ENCODE peak calls at places on chromosomes 7 and 10, in nine cellular contexts. H is activated T-cell treated with anti-CD3 and anti-CD28 coated beads for 24 hours; O is effector memory CD8-positive, alpha-beta T cell; R is stimulated activated CD4-positive, alpha-beta T cell treated with anti-CD3 and anti-CD28 coated beads, Interleukin-15, amount 100 ng/mL, for 24 hours; C is fibroblast of mammary gland; K is stimulated activated naive CD8-positive, alpha-beta T cell treated with anti-CD3 and anti-CD28 coated beads, Interleukin-15, Interleukin-2, amounts not matched to agents 100 U/mL and 50 U/mL, for 24 hours; U is stimulated activated CD8-positive, alpha-beta memory T cell treated with anti-CD3 and anti-CD28 coated beads, Interleukin-15, amount 100 ng/mL, for 1 hour; Y is hippocampal formation; B is stimulated activated effector memory CD8-positive, alpha-beta T cell treated with anti-CD3 and anti-CD28 coated beads, Interleukin-12 subunit alpha, Interleukin-12 subunit beta, amount 100 ng/mL, for 72 hours. I is an unnamed sample.

GRCh38 chr10:72682626-72683025 is 9.3 kb upstream of the MCU start:
- DNase-seq in H (no peak), O (no peak), R (no peak), C (no peak), K (no peak), U (no peak), Y (no peak), B (no peak), I (no peak)

GRCh38 chr7:24885716-24886115 is 94.3 kb downstream of the OSBPL3 start:
- DNase-seq in H (no peak), O (no peak), R (no peak), C (no peak), K (no peak), U (no peak), Y (no peak), B (no peak), I (no peak)

GRCh38 chr10:108544500-108545120 is 1378.7 kb downstream of the XPNPEP1 start:
- DNase-seq in H (no peak), O (no peak), R (peak; percentile 52), C (peak; percentile 70), K (peak; percentile 55), U (no peak), Y (peak; percentile 7), B (no peak), I (peak; percentile 29)

GRCh38 chr10:102113956-102114857 is 6.0 kb downstream of the LDB1 start:
- DNase-seq in H (no peak), O (no peak), R (peak; percentile 30), C (no peak), K (peak; percentile 36), U (no peak), Y (no peak), B (peak; percentile 63), I (peak; percentile 28)

GRCh38 chr10:6840766-6841165 is 260.7 kb upstream of the PRKCQ start:
- DNase-seq in H (no peak), O (no peak), R (no peak), C (peak; percentile 90), K (no peak), U (no peak), Y (no peak), B (no peak), I (no peak)

GRCh38 chr7:95491634-95492314 is 6.0 kb downstream of the ASB4 start:
- DNase-seq in H (no peak), O (no peak), R (no peak), C (no peak), K (no peak), U (no peak), Y (no peak), B (no peak), I (no peak)

GRCh38 chr7:104111294-104111693 is 96.5 kb downstream of the ORC5 start:
- DNase-seq in H (no peak), O (no peak), R (no peak), C (no peak), K (no peak), U (no peak), Y (no peak), B (no peak), I (no peak)

GRCh38 chr7:44847509-44847919 is 373 bp downstream of the H2AZ2 start:
- DNase-seq in H (peak; percentile 78), O (peak; percentile 81), R (peak; percentile 87), C (peak; percentile 78), K (peak; percentile 90), U (peak; percentile 65), Y (peak; percentile 83), B (peak; percentile 93), I (peak; percentile 84)

GRCh38 chr10:98269435-98269912 is 1.5 kb upstream of the LOXL4 start:
- DNase-seq in H (no peak), O (no peak), R (no peak), C (peak; percentile 71), K (no peak), U (no peak), Y (no peak), B (no peak), I (no peak)

GRCh38 chr7:43199333-43199732 is 86.9 kb downstream of the HECW1 start:
- DNase-seq in H (no peak), O (no peak), R (no peak), C (peak; percentile 57), K (no peak), U (no peak), Y (no peak), B (no peak), I (no peak)

GRCh38 chr10:110643670-110644597 is at the start of gene RBM20:
- DNase-seq in H (no peak), O (no peak), R (peak; percentile 44), C (no peak), K (peak; percentile 24), U (no peak), Y (no peak), B (peak; percentile 61), I (no peak)

GRCh38 chr7:138030679-138031351 is 28.9 kb upstream of the CREB3L2 start:
- DNase-seq in H (no peak), O (no peak), R (no peak), C (peak; percentile 60), K (no peak), U (no peak), Y (no peak), B (no peak), I (no peak)